ENCODE peak calls at places on chromosomes 3 and 15, in five cellular contexts. N is T-helper 2 cell; T is left cardiac atrium; Z is stimulated activated CD4-positive, alpha-beta T cell treated with anti-CD3 and anti-CD28 coated beads, Interleukin-15, amount 100 ng/mL, for 1 hour; J is stimulated activated naive CD4-positive, alpha-beta T cell treated with Interleukin-2 at 50 U/mL for 16 hours. H is an unnamed sample.

GRCh38 chr3:44987318-44987717 is 11.3 kb downstream of the EXOSC7 start:
- DNase-seq in N (no peak), T (no peak), Z (no peak), J (no peak), H (no peak)

GRCh38 chr15:71294636-71295241 is 179.5 kb downstream of the THSD4 start:
- DNase-seq in N (no peak), T (peak), Z (no peak), J (no peak), H (peak)

GRCh38 chr3:129535075-129535474 is 6.6 kb downstream of the RHO start:
- DNase-seq in N (no peak), T (no peak), Z (no peak), J (no peak), H (no peak)

GRCh38 chr15:66882251-66883020 is 180.4 kb downstream of the SMAD6 start:
- DNase-seq in N (no peak), T (peak), Z (no peak), J (no peak), H (peak)

GRCh38 chr3:171531716-171532115 is 71.5 kb upstream of the TNIK start:
- DNase-seq in N (no peak), T (no peak), Z (no peak), J (no peak), H (no peak)

GRCh38 chr3:39343076-39343717 is 13.7 kb downstream of the CCR8 start:
- DNase-seq in N (no peak), T (no peak), Z (no peak), J (no peak), H (no peak)

GRCh38 chr3:77096966-77097890 is 57.3 kb downstream of the ROBO2 start:
- DNase-seq in N (no peak), T (no peak), Z (no peak), J (no peak), H (no peak)

GRCh38 chr3:16374047-16375019 is 109.3 kb downstream of the OXNAD1 start:
- DNase-seq in N (peak), T (no peak), Z (no peak), J (no peak), H (no peak)

GRCh38 chr3:43873723-43874122 is 183.0 kb downstream of the ABHD5 start:
- DNase-seq in N (no peak), T (no peak), Z (no peak), J (no peak), H (no peak)

GRCh38 chr3:19274576-19274975 is 126.3 kb downstream of the KCNH8 start:
- DNase-seq in N (no peak), T (no peak), Z (no peak), J (no peak), H (no peak)

GRCh38 chr3:97121386-97121785 is 307.0 kb downstream of the EPHA6 start:
- DNase-seq in N (no peak), T (no peak), Z (no peak), J (no peak), H (no peak)

GRCh38 chr3:100548053-100548452 is 55.6 kb downstream of the TMEM45A start:
- DNase-seq in N (no peak), T (no peak), Z (no peak), J (no peak), H (no peak)

GRCh38 chr3:159884661-159885402 is 103.8 kb upstream of the IL12A start:
- DNase-seq in N (no peak), T (no peak), Z (no peak), J (no peak), H (no peak)

GRCh38 chr3:146342971-146343370 is 92.1 kb upstream of the PLSCR4 start:
- DNase-seq in N (no peak), T (no peak), Z (no peak), J (no peak), H (no peak)

GRCh38 chr15:50452927-50453326 is 28.7 kb downstream of the USP8 start:
- DNase-seq in N (no peak), T (no peak), Z (no peak), J (no peak), H (no peak)

GRCh38 chr3:157394361-157394760 is 42.3 kb upstream of the PTX3 start:
- DNase-seq in N (no peak), T (no peak), Z (no peak), J (no peak), H (no peak)

GRCh38 chr3:157079677-157080369 is 80.1 kb downstream of the CCNL1 start:
- DNase-seq in N (no peak), T (no peak), Z (no peak), J (no peak), H (no peak)

GRCh38 chr3:195119461-195120198 is 151.3 kb downstream of the XXYLT1 start:
- DNase-seq in N (no peak), T (no peak), Z (no peak), J (no peak), H (peak)

GRCh38 chr3:150247456-150247855 is 160.6 kb upstream of the TSC22D2 start:
- DNase-seq in N (no peak), T (no peak), Z (no peak), J (no peak), H (no peak)

GRCh38 chr3:55090746-55091145 is 162.9 kb upstream of the LRTM1 start:
- DNase-seq in N (no peak), T (no peak), Z (no peak), J (no peak), H (no peak)

GRCh38 chr15:58346361-58346760 is 85.4 kb upstream of the LIPC start:
- DNase-seq in N (no peak), T (no peak), Z (no peak), J (no peak), H (no peak)

GRCh38 chr3:3665546-3665945 is 133.7 kb upstream of the LRRN1 start:
- DNase-seq in N (no peak), T (no peak), Z (no peak), J (no peak), H (no peak)

GRCh38 chr3:31941230-31941632 is 39.8 kb downstream of the OSBPL10 start:
- DNase-seq in N (no peak), T (no peak), Z (no peak), J (no peak), H (no peak)

GRCh38 chr3:56812749-56813655 is 11.3 kb upstream of the ARHGEF3 start:
- DNase-seq in N (no peak), T (no peak), Z (no peak), J (no peak), H (peak)

GRCh38 chr3:14300721-14301377 is 101.6 kb upstream of the SLC6A6 start:
- DNase-seq in N (no peak), T (peak), Z (no peak), J (no peak), H (no peak)

GRCh38 chr3:169813757-169814517 is 1.2 kb upstream of the LRRC34 start:
- DNase-seq in N (peak), T (no peak), Z (peak), J (peak), H (no peak)

GRCh38 chr3:156631323-156631722 is 43.1 kb upstream of the TIPARP start:
- DNase-seq in N (no peak), T (no peak), Z (no peak), J (no peak), H (no peak)

GRCh38 chr3:12120374-12121140 is 38.2 kb downstream of the TIMP4 start:
- DNase-seq in N (no peak), T (no peak), Z (no peak), J (no peak), H (no peak)

GRCh38 chr15:20340331-20340811 is 201.2 kb downstream of the GOLGA6L6 start:
- DNase-seq in N (peak), T (peak), Z (no peak), J (no peak), H (no peak)

GRCh38 chr3:26590919-26591318 is 31.7 kb upstream of the LRRC3B start:
- DNase-seq in N (no peak), T (no peak), Z (no peak), J (no peak), H (no peak)

GRCh38 chr3:76405196-76405595 is 619.8 kb upstream of the ZNF717 start:
- DNase-seq in N (no peak), T (no peak), Z (no peak), J (no peak), H (no peak)

GRCh38 chr15:63370764-63371163 is 10.9 kb downstream of the CA12 start:
- DNase-seq in N (no peak), T (no peak), Z (no peak), J (no peak), H (no peak)

GRCh38 chr15:62868507-62868906 is 174.0 kb upstream of the TPM1 start:
- DNase-seq in N (no peak), T (no peak), Z (no peak), J (no peak), H (no peak)

GRCh38 chr3:5239602-5240001 is 52.1 kb downstream of the EDEM1 start:
- DNase-seq in N (no peak), T (no peak), Z (no peak), J (no peak), H (no peak)

GRCh38 chr15:55630921-55631320 is 42.8 kb upstream of the PYGO1 start:
- DNase-seq in N (no peak), T (no peak), Z (no peak), J (no peak), H (no peak)

GRCh38 chr3:117398166-117398954 is 688.8 kb downstream of the TUSC7 start:
- DNase-seq in N (no peak), T (no peak), Z (no peak), J (no peak), H (no peak)

GRCh38 chr15:40694706-40695468 is at the start of gene RAD51:
- DNase-seq in N (peak), T (peak), Z (peak), J (peak), H (peak)

GRCh38 chr3:70861855-70862254 is 549.4 kb upstream of the MDFIC2 start:
- DNase-seq in N (no peak), T (no peak), Z (no peak), J (no peak), H (peak)